ENCODE peak calls at places on chromosomes 3 and 15, in ten cellular contexts. One of them, this sample, is unnamed.

GRCh38 chr3:13043656-13044055 is 29.6 kb downstream of the IQSEC1 start:
- DNase-seq in stimulated activated CD4-positive, alpha-beta T cell treated with anti-CD3 and anti-CD28 coated beads, Interleukin-1b, Interleukin-23, amount 100 ng/mL, for 4 hours: no peak
- DNase-seq in left lung: no peak
- DNase-seq in Calu3: no peak
- DNase-seq in T1000: no peak
- DNase-seq in NCI-H510A treated with DMSO at 0.1 percent for 48 hours: no peak
- DNase-seq in GM13976: no peak
- DNase-seq in endothelial cell: no peak
- DNase-seq in HT1080: no peak
- DNase-seq in HS-5: no peak
- DNase-seq in this sample: no peak

GRCh38 chr15:101600024-101600423 is 52.2 kb downstream of the TM2D3 start:
- DNase-seq in left lung: no peak
- DNase-seq in endothelial cell: no peak
- DNase-seq in HT1080: no peak
- DNase-seq in T1000: no peak
- DNase-seq in Calu3: no peak
- DNase-seq in GM13976: no peak
- DNase-seq in HS-5: no peak
- DNase-seq in stimulated activated CD4-positive, alpha-beta T cell treated with anti-CD3 and anti-CD28 coated beads, Interleukin-1b, Interleukin-23, amount 100 ng/mL, for 4 hours: no peak
- DNase-seq in NCI-H510A treated with DMSO at 0.1 percent for 48 hours: no peak
- DNase-seq in this sample: no peak

GRCh38 chr3:127749787-127750225 is 72.5 kb downstream of the MGLL start:
- DNase-seq in endothelial cell: no peak
- DNase-seq in GM13976: no peak
- DNase-seq in Calu3: no peak
- DNase-seq in HT1080: no peak
- DNase-seq in left lung: no peak
- DNase-seq in HS-5: no peak
- DNase-seq in T1000: no peak
- DNase-seq in NCI-H510A treated with DMSO at 0.1 percent for 48 hours: no peak
- DNase-seq in stimulated activated CD4-positive, alpha-beta T cell treated with anti-CD3 and anti-CD28 coated beads, Interleukin-1b, Interleukin-23, amount 100 ng/mL, for 4 hours: no peak
- DNase-seq in this sample: no peak

GRCh38 chr3:98733055-98733777 is 29.9 kb upstream of the ST3GAL6 start:
- DNase-seq in NCI-H510A treated with DMSO at 0.1 percent for 48 hours: no peak
- DNase-seq in GM13976: peak; percentile 50
- DNase-seq in stimulated activated CD4-positive, alpha-beta T cell treated with anti-CD3 and anti-CD28 coated beads, Interleukin-1b, Interleukin-23, amount 100 ng/mL, for 4 hours: no peak
- DNase-seq in endothelial cell: peak; percentile 42
- DNase-seq in Calu3: peak; percentile 35
- DNase-seq in HS-5: no peak
- DNase-seq in HT1080: peak; percentile 51
- DNase-seq in left lung: no peak
- DNase-seq in T1000: no peak
- DNase-seq in this sample: peak; percentile 82

GRCh38 chr3:111277226-111277625 is 205.6 kb downstream of the NECTIN3 start:
- DNase-seq in endothelial cell: no peak
- DNase-seq in GM13976: no peak
- DNase-seq in stimulated activated CD4-positive, alpha-beta T cell treated with anti-CD3 and anti-CD28 coated beads, Interleukin-1b, Interleukin-23, amount 100 ng/mL, for 4 hours: no peak
- DNase-seq in NCI-H510A treated with DMSO at 0.1 percent for 48 hours: no peak
- DNase-seq in HT1080: peak; percentile 34
- DNase-seq in left lung: no peak
- DNase-seq in HS-5: no peak
- DNase-seq in T1000: no peak
- DNase-seq in Calu3: no peak
- DNase-seq in this sample: no peak

GRCh38 chr3:14118400-14119165 is 6.1 kb downstream of the CHCHD4 start:
- DNase-seq in HT1080: no peak
- DNase-seq in T1000: no peak
- DNase-seq in Calu3: no peak
- DNase-seq in HS-5: no peak
- DNase-seq in stimulated activated CD4-positive, alpha-beta T cell treated with anti-CD3 and anti-CD28 coated beads, Interleukin-1b, Interleukin-23, amount 100 ng/mL, for 4 hours: no peak
- DNase-seq in GM13976: no peak
- DNase-seq in left lung: no peak
- DNase-seq in endothelial cell: no peak
- DNase-seq in NCI-H510A treated with DMSO at 0.1 percent for 48 hours: peak; percentile 6
- DNase-seq in this sample: peak; percentile 64

GRCh38 chr15:89090791-89091666 is 2.8 kb downstream of the ABHD2 start:
- DNase-seq in stimulated activated CD4-positive, alpha-beta T cell treated with anti-CD3 and anti-CD28 coated beads, Interleukin-1b, Interleukin-23, amount 100 ng/mL, for 4 hours: peak; percentile 21
- DNase-seq in Calu3: peak; percentile 68
- DNase-seq in HS-5: peak; percentile 56
- DNase-seq in endothelial cell: no peak
- DNase-seq in GM13976: peak; percentile 32
- DNase-seq in NCI-H510A treated with DMSO at 0.1 percent for 48 hours: peak; percentile 42
- DNase-seq in T1000: peak; percentile 9
- DNase-seq in left lung: peak; percentile 82
- DNase-seq in HT1080: peak; percentile 87
- DNase-seq in this sample: peak; percentile 83

GRCh38 chr3:129161860-129162271 is 1.0 kb upstream of the ISY1 start:
- DNase-seq in HS-5: no peak
- DNase-seq in T1000: no peak
- DNase-seq in endothelial cell: peak; percentile 13
- DNase-seq in GM13976: peak; percentile 43
- DNase-seq in Calu3: peak; percentile 45
- DNase-seq in NCI-H510A treated with DMSO at 0.1 percent for 48 hours: no peak
- DNase-seq in stimulated activated CD4-positive, alpha-beta T cell treated with anti-CD3 and anti-CD28 coated beads, Interleukin-1b, Interleukin-23, amount 100 ng/mL, for 4 hours: no peak
- DNase-seq in left lung: no peak
- DNase-seq in HT1080: peak; percentile 48
- DNase-seq in this sample: no peak

GRCh38 chr15:74989527-74989926 is 5.8 kb upstream of the SCAMP5 start:
- DNase-seq in left lung: no peak
- DNase-seq in HS-5: no peak
- DNase-seq in Calu3: no peak
- DNase-seq in HT1080: no peak
- DNase-seq in GM13976: no peak
- DNase-seq in T1000: no peak
- DNase-seq in endothelial cell: no peak
- DNase-seq in stimulated activated CD4-positive, alpha-beta T cell treated with anti-CD3 and anti-CD28 coated beads, Interleukin-1b, Interleukin-23, amount 100 ng/mL, for 4 hours: no peak
- DNase-seq in NCI-H510A treated with DMSO at 0.1 percent for 48 hours: no peak
- DNase-seq in this sample: no peak

GRCh38 chr3:52934626-52935530 is 37.5 kb upstream of the STIMATE start:
- DNase-seq in Calu3: peak; percentile 23
- DNase-seq in endothelial cell: peak; percentile 39
- DNase-seq in HS-5: peak; percentile 18
- DNase-seq in NCI-H510A treated with DMSO at 0.1 percent for 48 hours: peak; percentile 24
- DNase-seq in left lung: no peak
- DNase-seq in HT1080: peak; percentile 46
- DNase-seq in stimulated activated CD4-positive, alpha-beta T cell treated with anti-CD3 and anti-CD28 coated beads, Interleukin-1b, Interleukin-23, amount 100 ng/mL, for 4 hours: peak; percentile 38
- DNase-seq in GM13976: peak; percentile 66
- DNase-seq in T1000: no peak
- DNase-seq in this sample: no peak

GRCh38 chr3:179046497-179047353 is 24.9 kb downstream of the ZMAT3 start:
- DNase-seq in T1000: no peak
- DNase-seq in HS-5: no peak
- DNase-seq in NCI-H510A treated with DMSO at 0.1 percent for 48 hours: no peak
- DNase-seq in endothelial cell: no peak
- DNase-seq in left lung: no peak
- DNase-seq in stimulated activated CD4-positive, alpha-beta T cell treated with anti-CD3 and anti-CD28 coated beads, Interleukin-1b, Interleukin-23, amount 100 ng/mL, for 4 hours: no peak
- DNase-seq in GM13976: peak; percentile 49
- DNase-seq in Calu3: no peak
- DNase-seq in HT1080: peak; percentile 42
- DNase-seq in this sample: no peak

GRCh38 chr3:106826861-106827311 is 550.4 kb upstream of the CCDC54 start:
- DNase-seq in left lung: no peak
- DNase-seq in Calu3: no peak
- DNase-seq in HT1080: no peak
- DNase-seq in HS-5: no peak
- DNase-seq in NCI-H510A treated with DMSO at 0.1 percent for 48 hours: no peak
- DNase-seq in stimulated activated CD4-positive, alpha-beta T cell treated with anti-CD3 and anti-CD28 coated beads, Interleukin-1b, Interleukin-23, amount 100 ng/mL, for 4 hours: no peak
- DNase-seq in endothelial cell: no peak
- DNase-seq in T1000: no peak
- DNase-seq in GM13976: peak; percentile 10
- DNase-seq in this sample: no peak

GRCh38 chr15:93722165-93722564 is 509.2 kb upstream of the MCTP2 start:
- DNase-seq in endothelial cell: no peak
- DNase-seq in Calu3: no peak
- DNase-seq in left lung: no peak
- DNase-seq in T1000: no peak
- DNase-seq in stimulated activated CD4-positive, alpha-beta T cell treated with anti-CD3 and anti-CD28 coated beads, Interleukin-1b, Interleukin-23, amount 100 ng/mL, for 4 hours: no peak
- DNase-seq in GM13976: no peak
- DNase-seq in NCI-H510A treated with DMSO at 0.1 percent for 48 hours: no peak
- DNase-seq in HT1080: no peak
- DNase-seq in HS-5: no peak
- DNase-seq in this sample: no peak

GRCh38 chr3:99515-99914 is 97.0 kb upstream of the CHL1 start:
- DNase-seq in left lung: no peak
- DNase-seq in endothelial cell: no peak
- DNase-seq in HS-5: no peak
- DNase-seq in T1000: no peak
- DNase-seq in NCI-H510A treated with DMSO at 0.1 percent for 48 hours: peak; percentile 37
- DNase-seq in HT1080: no peak
- DNase-seq in GM13976: no peak
- DNase-seq in stimulated activated CD4-positive, alpha-beta T cell treated with anti-CD3 and anti-CD28 coated beads, Interleukin-1b, Interleukin-23, amount 100 ng/mL, for 4 hours: no peak
- DNase-seq in Calu3: no peak
- DNase-seq in this sample: no peak

GRCh38 chr3:155202626-155203025 is 90.9 kb downstream of the STRIT1 start:
- DNase-seq in HT1080: no peak
- DNase-seq in endothelial cell: no peak
- DNase-seq in left lung: no peak
- DNase-seq in Calu3: no peak
- DNase-seq in GM13976: no peak
- DNase-seq in T1000: no peak
- DNase-seq in HS-5: peak; percentile 65
- DNase-seq in NCI-H510A treated with DMSO at 0.1 percent for 48 hours: peak; percentile 23
- DNase-seq in stimulated activated CD4-positive, alpha-beta T cell treated with anti-CD3 and anti-CD28 coated beads, Interleukin-1b, Interleukin-23, amount 100 ng/mL, for 4 hours: no peak
- DNase-seq in this sample: no peak

This sample was measured in upper lobe of right lung.